ENCODE peak calls at places on chromosomes 12 and 14, in ten cellular contexts. G, P, V, F, T, Q, H, J, I and K are unnamed samples.

GRCh38 chr14:91367173-91368171 is 50.1 kb downstream of the CCDC88C start:
- DNase-seq in G (no peak), P (no peak), V (peak), F (no peak), T (no peak), Q (peak), H (peak), J (peak), I (peak), K (no peak)

GRCh38 chr12:33044447-33044846 is 147.9 kb upstream of the PKP2 start:
- DNase-seq in G (no peak), P (no peak), V (no peak), F (no peak), T (no peak), Q (no peak), H (no peak), J (no peak), I (no peak), K (no peak)

GRCh38 chr12:58509116-58509885 is 411.0 kb downstream of the LRIG3 start:
- DNase-seq in G (no peak), P (no peak), V (no peak), F (no peak), T (no peak), Q (no peak), H (no peak), J (peak), I (no peak), K (no peak)

GRCh38 chr14:30283822-30284446 is 275.0 kb upstream of the G2E3 start:
- DNase-seq in G (peak), P (no peak), V (no peak), F (no peak), T (no peak), Q (no peak), H (peak), J (peak), I (no peak), K (no peak)

GRCh38 chr14:64507376-64508156 is 3.0 kb downstream of the ZBTB1 start:
- DNase-seq in G (no peak), P (no peak), V (no peak), F (no peak), T (no peak), Q (peak), H (no peak), J (no peak), I (no peak), K (no peak)

GRCh38 chr14:94646481-94646880 is 34.3 kb downstream of the SERPINA3 start:
- DNase-seq in G (peak), P (no peak), V (no peak), F (no peak), T (no peak), Q (no peak), H (no peak), J (peak), I (no peak), K (no peak)

GRCh38 chr12:65123435-65124063 is 2.4 kb upstream of the WIF1 start:
- DNase-seq in G (no peak), P (peak), V (no peak), F (no peak), T (no peak), Q (no peak), H (peak), J (peak), I (no peak), K (peak)

GRCh38 chr14:98867726-98868125 is 404.3 kb downstream of the BCL11B start:
- DNase-seq in G (no peak), P (no peak), V (no peak), F (no peak), T (no peak), Q (no peak), H (no peak), J (no peak), I (no peak), K (no peak)

GRCh38 chr12:116366824-116367223 is 89.3 kb upstream of the MED13L start:
- DNase-seq in G (no peak), P (no peak), V (no peak), F (no peak), T (no peak), Q (no peak), H (peak), J (no peak), I (no peak), K (no peak)

GRCh38 chr14:88468396-88468795 is 82.9 kb downstream of the SPATA7 start:
- DNase-seq in G (no peak), P (no peak), V (no peak), F (no peak), T (no peak), Q (no peak), H (no peak), J (peak), I (no peak), K (no peak)

GRCh38 chr14:94009767-94010166 is 12.7 kb downstream of the CCDC197 start:
- DNase-seq in G (no peak), P (peak), V (no peak), F (no peak), T (no peak), Q (peak), H (no peak), J (no peak), I (no peak), K (no peak)

GRCh38 chr12:48946206-48946605 is 11.1 kb downstream of the ARF3 start:
- DNase-seq in G (no peak), P (no peak), V (no peak), F (no peak), T (no peak), Q (no peak), H (no peak), J (no peak), I (no peak), K (peak)

GRCh38 chr14:91170504-91171121 is 56.7 kb downstream of the DGLUCY start:
- DNase-seq in G (no peak), P (no peak), V (no peak), F (no peak), T (no peak), Q (no peak), H (no peak), J (no peak), I (no peak), K (no peak)

GRCh38 chr12:48659863-48660262 is 22.2 kb downstream of the KANSL2 start:
- DNase-seq in G (no peak), P (no peak), V (no peak), F (no peak), T (no peak), Q (no peak), H (no peak), J (no peak), I (no peak), K (no peak)

GRCh38 chr14:67853207-67853606 is 33.6 kb downstream of the RAD51B start:
- DNase-seq in G (no peak), P (no peak), V (no peak), F (no peak), T (no peak), Q (no peak), H (no peak), J (no peak), I (no peak), K (no peak)

GRCh38 chr14:80959448-80960006 is 4.1 kb downstream of the TSHR start:
- DNase-seq in G (no peak), P (peak), V (peak), F (no peak), T (no peak), Q (peak), H (peak), J (peak), I (peak), K (peak)